ENCODE peak calls at places on chromosomes 16 and 17, in four cellular contexts. H is LHCN-M2; A is activated T-helper 2 cell treated with anti-CD3 and anti-CD28 coated beads, Interferon-gamma antibody, Interleukin-2, Interleukin-4, amounts not matched to agents 10 μg/mL and 5 μg/mL and 100 μg/mL, durations not matched to agents 14 hours and 24 hours and 36 hours; P is EH. S is an unnamed sample.

GRCh38 chr17:45234641-45235040 is 13.0 kb downstream of the FMNL1 start:
- DNase-seq in A (no peak), H (no peak), P (no peak), S (no peak)

GRCh38 chr17:352421-353212 is at the start of gene RPH3AL:
- DNase-seq in A (no peak), H (no peak), P (peak; percentile 40), S (no peak)

GRCh38 chr16:2015117-2015946 is 4.3 kb upstream of the NPW start:
- DNase-seq in H (no peak), P (peak; percentile 38), A (no peak), S (no peak)

GRCh38 chr17:83195330-83196087 is 116.1 kb downstream of the METRNL start:
- DNase-seq in P (peak; percentile 75), A (peak; percentile 6), H (peak; percentile 79), S (no peak)

GRCh38 chr16:82232806-82233205 is 62.8 kb upstream of the MPHOSPH6 start:
- DNase-seq in H (no peak), A (no peak), P (no peak), S (no peak)

GRCh38 chr16:86834451-86835035 is 256.2 kb downstream of the FOXL1 start:
- DNase-seq in P (peak; percentile 76), A (no peak), H (peak; percentile 44), S (no peak)

GRCh38 chr17:49438885-49439284 is 24.2 kb upstream of the PHB1 start:
- DNase-seq in H (peak; percentile 68), P (no peak), A (no peak), S (no peak)

GRCh38 chr17:42675348-42675983 is 1.3 kb downstream of the PLEKHH3 start:
- DNase-seq in P (no peak), H (no peak), A (no peak), S (no peak)

GRCh38 chr16:83870830-83871229 is 28.1 kb upstream of the MLYCD start:
- DNase-seq in A (no peak), P (no peak), H (no peak), S (no peak)

GRCh38 chr16:30958164-30959083 is 870 bp downstream of the SETD1A start:
- DNase-seq in H (peak; percentile 47), A (no peak), P (peak; percentile 67), S (no peak)

GRCh38 chr17:56678249-56679144 is 85.0 kb downstream of the NOG start:
- DNase-seq in H (peak; percentile 41), P (no peak), A (no peak), S (no peak)

GRCh38 chr17:78034429-78035091 is 76.1 kb downstream of the TNRC6C start:
- DNase-seq in A (no peak), H (peak; percentile 47), P (peak; percentile 62), S (no peak)

GRCh38 chr17:69733171-69734014 is 318.9 kb downstream of the MAP2K6 start:
- DNase-seq in P (peak; percentile 87), A (no peak), H (peak; percentile 96), S (no peak)

GRCh38 chr16:9437115-9437514 is 345.7 kb downstream of the HAPSTR1 start:
- DNase-seq in H (no peak), P (no peak), A (no peak), S (no peak)

GRCh38 chr16:776824-777223 is 11.4 kb downstream of the RPUSD1 start:
- DNase-seq in A (no peak), P (no peak), H (no peak), S (no peak)

GRCh38 chr17:29619251-29619650 is 3.5 kb downstream of the CORO6 start:
- DNase-seq in A (no peak), H (peak; percentile 80), P (peak; percentile 77), S (no peak)

GRCh38 chr16:81266680-81267095 is 28.2 kb downstream of the BCO1 start:
- DNase-seq in P (no peak), H (peak; percentile 13), A (peak; percentile 14), S (no peak)

GRCh38 chr17:31517524-31517923 is 126.0 kb downstream of the RAB11FIP4 start:
- DNase-seq in H (no peak), P (peak; percentile 18), A (no peak), S (no peak)

GRCh38 chr16:4521971-4522623 is 16.5 kb downstream of the CDIP1 start:
- DNase-seq in H (no peak), P (peak; percentile 16), A (no peak), S (peak; percentile 85)

GRCh38 chr17:33127706-33128105 is 136.1 kb downstream of the SPACA3 start:
- DNase-seq in A (no peak), H (no peak), P (no peak), S (no peak)

S was measured in substantia nigra.